ENCODE peak calls at places on chromosomes 1 and 21, in five cellular contexts. K, N, U, E and W are unnamed samples.

GRCh38 chr1:56533621-56534020 is 45.7 kb downstream of the PLPP3 start:
- DNase-seq in K (no peak), U (no peak), E (no peak), N (no peak), W (no peak)

GRCh38 chr21:44732263-44732662 is 20.9 kb upstream of the TSPEAR start:
- DNase-seq in N (no peak), U (no peak), K (no peak), E (no peak), W (no peak)

GRCh38 chr1:243267346-243268283 is 11.8 kb downstream of the SDCCAG8 start:
- DNase-seq in N (peak; percentile 39), K (no peak), U (no peak), E (no peak), W (no peak)

GRCh38 chr1:247551716-247552115 is 2.8 kb downstream of the GCSAML start:
- DNase-seq in K (no peak), U (no peak), E (no peak), N (no peak), W (no peak)

GRCh38 chr1:2379733-2380404 is 11.5 kb downstream of the MORN1 start:
- DNase-seq in U (no peak), K (no peak), E (peak; percentile 8), N (no peak), W (no peak)

GRCh38 chr1:56644941-56645662 is at the start of gene PRKAA2:
- DNase-seq in K (peak; percentile 33), U (no peak), N (no peak), E (peak; percentile 60), W (peak; percentile 29)

GRCh38 chr1:25622526-25622925 is 5.9 kb downstream of the MAN1C1 start:
- DNase-seq in U (no peak), K (no peak), N (no peak), E (no peak), W (no peak)

GRCh38 chr1:183734600-183735036 is 70.3 kb upstream of the RGL1 start:
- DNase-seq in E (peak; percentile 40), K (no peak), N (no peak), U (no peak), W (peak; percentile 68)